ENCODE peak calls at places on chromosomes 11 and 22, in seven cellular contexts. R is H1, K is HepG2, J is HCT116, X is SK-N-SH, O is K562, M is GM12878. D is an unnamed sample.

GRCh38 chr11:125275905-125276634 is 111.5 kb downstream of the PKNOX2 start:
- DNase-seq in R (no peak), K (no peak), J (no peak), X (no peak), O (no peak), M (no peak), D (peak; percentile 58)

GRCh38 chr11:125224391-125225015 is 60.0 kb downstream of the PKNOX2 start:
- DNase-seq in R (no peak), K (peak; percentile 9), J (peak; percentile 8), X (peak; percentile 60), O (peak; percentile 14), M (no peak), D (no peak)

GRCh38 chr11:77479746-77480352 is 6.0 kb upstream of the PAK1 start:
- DNase-seq in R (no peak), K (no peak), J (no peak), X (no peak), O (no peak), M (no peak), D (no peak)

GRCh38 chr11:45392154-45392553 is 106.0 kb upstream of the SYT13 start:
- DNase-seq in R (no peak), K (no peak), J (no peak), X (no peak), O (no peak), M (no peak), D (no peak)

GRCh38 chr22:48353116-48353947 is 1474.3 kb downstream of the BRD1 start:
- DNase-seq in R (no peak), K (no peak), J (no peak), X (no peak), O (no peak), M (no peak), D (no peak)

GRCh38 chr11:12433571-12434061 is 56.2 kb downstream of the PARVA start:
- DNase-seq in R (no peak), K (no peak), J (no peak), X (peak; percentile 39), O (no peak), M (no peak), D (no peak)

GRCh38 chr22:49235463-49236300 is 592.0 kb downstream of the BRD1 start:
- DNase-seq in R (no peak), K (no peak), J (no peak), X (no peak), O (no peak), M (no peak), D (peak; percentile 2)

GRCh38 chr11:70145025-70145529 is 58.0 kb upstream of the FADD start:
- DNase-seq in R (no peak), K (no peak), J (no peak), X (no peak), O (no peak), M (no peak), D (peak; percentile 49)

GRCh38 chr11:2150206-2150847 is 10.7 kb downstream of the INS start:
- DNase-seq in R (no peak), K (peak; percentile 72), J (peak; percentile 62), X (peak; percentile 76), O (no peak), M (no peak), D (no peak)

GRCh38 chr22:35850831-35851230 is 133.2 kb downstream of the APOL5 start:
- DNase-seq in R (no peak), K (no peak), J (no peak), X (no peak), O (no peak), M (no peak), D (no peak)

GRCh38 chr11:1113405-1114201 is 38.9 kb downstream of the MUC2 start:
- DNase-seq in R (no peak), K (no peak), J (no peak), X (no peak), O (peak; percentile 65), M (no peak), D (no peak)

GRCh38 chr11:1112351-1113191 is 37.9 kb downstream of the MUC2 start:
- DNase-seq in R (no peak), K (no peak), J (no peak), X (no peak), O (peak; percentile 74), M (no peak), D (no peak)

GRCh38 chr11:1109101-1109917 is 34.6 kb downstream of the MUC2 start:
- DNase-seq in R (no peak), K (no peak), J (no peak), X (no peak), O (no peak), M (no peak), D (no peak)

GRCh38 chr11:1109918-1110705 is 35.4 kb downstream of the MUC2 start:
- DNase-seq in R (no peak), K (no peak), J (no peak), X (no peak), O (no peak), M (no peak), D (no peak)

GRCh38 chr11:1111545-1112212 is 37.0 kb downstream of the MUC2 start:
- DNase-seq in R (no peak), K (no peak), J (no peak), X (no peak), O (no peak), M (no peak), D (no peak)
- TF ChIP-seq JUND in R (no peak), K (no peak), J (no peak), X (no peak), O (no peak), M (no peak), D (no peak)

DNA sequence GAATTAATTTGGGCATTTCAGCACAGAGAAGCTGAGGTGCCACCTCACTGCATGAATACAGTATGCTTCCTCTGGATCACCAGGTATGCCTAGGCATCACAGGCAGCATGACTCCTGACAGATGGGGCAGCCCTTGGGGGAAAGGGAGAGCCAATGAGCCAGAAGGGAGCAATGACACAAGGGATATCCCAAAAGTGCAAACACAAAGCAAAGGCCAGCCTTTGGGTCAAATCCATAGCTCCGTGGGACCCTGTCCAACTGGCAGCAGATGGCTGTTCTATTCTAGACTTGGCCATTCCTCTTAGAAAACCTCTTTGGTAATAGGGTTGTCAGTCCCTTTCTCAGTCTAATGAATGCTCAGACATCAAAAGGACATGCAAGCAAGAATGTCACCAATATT is 73.3 kb downstream of the SERGEF start:
- DNase-seq in R (no peak), K (no peak), J (no peak), X (no peak), O (no peak), M (no peak), D (no peak)
- TF ChIP-seq JUND in R (no peak), K (no peak), J (no peak), X (no peak), O (no peak), M (no peak), D (no peak)

DNA sequence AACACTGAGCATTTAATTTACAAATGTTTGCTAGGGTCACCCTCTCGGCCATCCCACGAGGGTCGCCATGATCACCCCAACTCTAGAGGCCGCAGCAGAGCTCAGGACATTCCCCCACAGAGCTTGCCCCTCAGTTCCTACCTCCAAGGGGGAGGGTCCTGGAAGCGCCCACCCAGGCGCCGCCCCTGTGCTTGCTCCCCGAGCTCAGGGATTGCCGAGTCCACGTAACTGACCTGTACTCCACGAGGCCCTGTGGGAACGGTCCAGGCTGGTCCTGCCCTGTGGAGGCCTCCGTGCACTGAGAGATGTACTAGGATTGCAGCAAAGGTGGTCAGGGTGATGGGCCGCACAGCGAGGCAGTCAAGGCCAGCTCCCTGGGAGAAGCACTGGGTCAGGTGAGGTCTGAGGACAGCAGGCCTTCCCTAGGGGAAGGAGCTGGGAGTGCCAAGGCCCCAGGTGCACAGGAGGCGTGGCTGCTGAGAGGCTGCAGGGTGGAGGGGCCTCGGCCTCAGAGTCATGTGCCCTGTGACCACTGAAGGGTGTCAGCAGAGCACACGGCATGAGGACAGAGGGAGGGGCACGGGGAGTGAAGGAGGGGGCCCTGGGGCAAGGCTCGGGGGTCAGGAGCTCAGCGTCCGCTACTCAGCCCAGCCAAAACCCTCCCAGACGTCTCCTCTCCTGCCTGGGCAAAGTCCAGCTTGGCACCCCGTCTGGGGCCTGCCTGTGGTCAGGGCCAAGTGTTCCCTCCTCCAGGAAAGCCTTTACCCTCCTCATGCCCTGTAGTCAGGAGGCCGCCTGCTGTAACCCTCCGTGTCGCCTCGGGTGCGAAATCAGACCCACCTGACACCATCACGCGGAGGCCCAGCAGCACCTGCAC is 2.4 kb upstream of the MIOX start:
- DNase-seq in R (no peak), K (no peak), J (no peak), X (no peak), O (no peak), M (no peak), D (no peak)
- TF ChIP-seq JUND in R (no peak), K (no peak), J (no peak), X (no peak), O (no peak), M (no peak), D (no peak)

DNA sequence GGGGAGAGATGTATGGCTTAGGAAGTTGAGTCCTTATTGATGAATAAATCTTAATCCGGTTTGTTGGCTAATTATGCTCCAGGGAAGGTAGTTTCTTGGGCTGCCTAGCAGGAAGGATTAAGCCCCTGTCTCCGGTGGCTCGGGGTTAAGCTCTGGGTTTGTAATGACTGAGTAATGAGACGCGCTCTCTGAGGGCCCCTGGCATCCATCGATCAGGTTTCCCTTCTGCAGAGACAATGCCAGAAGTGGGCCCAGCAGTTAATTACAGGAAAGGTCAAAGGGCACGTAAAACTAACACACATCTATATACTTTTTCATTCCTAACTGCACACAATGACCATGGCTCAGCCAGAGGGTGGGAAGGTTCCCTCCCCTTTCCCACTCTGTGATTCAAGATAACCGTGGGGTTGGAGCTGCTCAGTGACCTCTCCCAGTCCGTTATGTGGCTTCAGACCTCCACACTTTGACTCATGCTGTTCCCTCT is 16.8 kb downstream of the SCUBE1 start:
- DNase-seq in R (no peak), K (no peak), J (no peak), X (no peak), O (no peak), M (no peak), D (no peak)
- TF ChIP-seq JUND in R (no peak), K (no peak), J (no peak), X (no peak), O (no peak), M (no peak), D (no peak)

GRCh38 chr11:82979824-82980223 is 78.3 kb downstream of the DDIAS start:
- DNase-seq in R (no peak), K (no peak), J (no peak), X (no peak), O (no peak), M (no peak), D (no peak)
- TF ChIP-seq JUND in R (no peak), K (no peak), J (no peak), X (no peak), O (no peak), M (no peak), D (no peak)

GRCh38 chr11:64441127-64441526 is 82.2 kb downstream of the RPS6KA4 start:
- DNase-seq in R (no peak), K (no peak), J (no peak), X (no peak), O (no peak), M (no peak), D (no peak)
- TF ChIP-seq JUND in R (no peak), K (no peak), J (no peak), X (no peak), O (no peak), M (no peak), D (no peak)

DNA sequence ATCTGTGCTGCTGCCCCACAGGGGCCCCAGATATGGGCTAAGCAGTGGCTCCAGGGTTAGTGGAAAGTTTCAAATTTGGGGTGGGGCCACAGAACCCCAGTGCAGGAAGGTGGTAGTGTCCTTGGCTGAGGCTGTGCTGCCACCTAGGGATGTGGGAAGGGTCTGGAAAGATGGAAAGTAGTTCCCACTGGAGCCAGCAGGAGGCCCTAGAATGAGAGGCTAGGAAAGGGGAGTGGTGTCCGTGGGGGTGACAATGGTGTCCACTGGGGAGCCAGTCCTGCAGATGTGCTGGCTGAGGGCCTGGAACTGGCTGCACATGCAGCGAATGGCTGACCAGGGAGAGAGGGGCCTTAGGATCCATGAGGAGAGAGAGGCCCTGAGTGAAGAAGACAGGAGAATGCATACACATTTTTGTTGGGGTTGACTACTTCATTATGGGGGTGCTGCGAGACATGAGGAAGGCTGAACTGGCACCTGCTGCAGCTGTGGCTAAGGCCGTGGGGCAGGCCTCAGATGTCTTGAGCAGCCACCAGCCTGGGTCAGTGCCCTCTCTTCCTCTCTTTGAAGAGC is 21.1 kb downstream of the RFPL3 start:
- DNase-seq in R (no peak), K (peak; percentile 51), J (peak; percentile 54), X (peak; percentile 80), O (peak; percentile 74), M (no peak), D (no peak)
- TF ChIP-seq JUND in R (no peak), K (no peak), J (no peak), X (no peak), O (no peak), M (no peak), D (no peak)

D was measured in T47D.